ENCODE peak calls at places on chromosomes 11 and 22, in six cellular contexts. T is cardiac fibroblast, L is fibroblast of lung, K is tibial nerve, V is A549, F is choroid plexus epithelial cell. U is an unnamed sample.

GRCh38 chr11:61294717-61295595 is at the start of gene VWCE:
- DNase-seq in T (peak; percentile 64), K (peak; percentile 20), L (peak; percentile 51), V (peak; percentile 50), F (peak; percentile 68), U (no peak)

GRCh38 chr11:120224386-120224785 is 13.6 kb downstream of the OAF start:
- DNase-seq in T (no peak), L (no peak), V (no peak), F (no peak), K (no peak), U (no peak)

GRCh38 chr11:88338223-88338661 is 706 bp upstream of the CTSC start:
- DNase-seq in L (peak; percentile 88), K (peak; percentile 31), T (peak; percentile 88), F (peak; percentile 89), V (peak; percentile 57), U (peak; percentile 55)

GRCh38 chr11:80873309-80873999 is 1432.6 kb upstream of the TENM4 start:
- DNase-seq in L (peak; percentile 24), F (peak; percentile 30), K (no peak), V (no peak), T (peak; percentile 51), U (no peak)

GRCh38 chr22:39631381-39631780 is 60.8 kb downstream of the CACNA1I start:
- DNase-seq in L (no peak), F (no peak), T (no peak), V (no peak), K (no peak), U (no peak)

GRCh38 chr22:31271485-31271884 is 20.8 kb downstream of the PIK3IP1 start:
- DNase-seq in T (no peak), K (no peak), F (peak; percentile 65), V (no peak), L (no peak), U (no peak)

GRCh38 chr11:20854214-20854613 is 184.8 kb downstream of the NELL1 start:
- DNase-seq in F (no peak), K (no peak), V (no peak), T (no peak), L (no peak), U (no peak)

GRCh38 chr11:96259053-96259837 is 83.8 kb downstream of the MAML2 start:
- DNase-seq in T (peak; percentile 69), V (peak; percentile 26), L (peak; percentile 77), K (no peak), F (peak; percentile 69), U (no peak)

GRCh38 chr22:42294034-42294985 is 23.9 kb upstream of the TCF20 start:
- DNase-seq in L (peak; percentile 47), T (peak; percentile 69), F (peak; percentile 67), K (no peak), V (peak; percentile 24), U (no peak)

GRCh38 chr11:128467610-128468041 is 119.7 kb downstream of the ETS1 start:
- DNase-seq in T (peak; percentile 88), K (no peak), F (peak; percentile 98), V (peak; percentile 75), L (peak; percentile 94), U (peak; percentile 93)

GRCh38 chr11:17822021-17822781 is 87.6 kb downstream of the KCNC1 start:
- DNase-seq in F (peak; percentile 70), V (no peak), T (peak; percentile 76), L (peak; percentile 90), K (no peak), U (no peak)

DNA sequence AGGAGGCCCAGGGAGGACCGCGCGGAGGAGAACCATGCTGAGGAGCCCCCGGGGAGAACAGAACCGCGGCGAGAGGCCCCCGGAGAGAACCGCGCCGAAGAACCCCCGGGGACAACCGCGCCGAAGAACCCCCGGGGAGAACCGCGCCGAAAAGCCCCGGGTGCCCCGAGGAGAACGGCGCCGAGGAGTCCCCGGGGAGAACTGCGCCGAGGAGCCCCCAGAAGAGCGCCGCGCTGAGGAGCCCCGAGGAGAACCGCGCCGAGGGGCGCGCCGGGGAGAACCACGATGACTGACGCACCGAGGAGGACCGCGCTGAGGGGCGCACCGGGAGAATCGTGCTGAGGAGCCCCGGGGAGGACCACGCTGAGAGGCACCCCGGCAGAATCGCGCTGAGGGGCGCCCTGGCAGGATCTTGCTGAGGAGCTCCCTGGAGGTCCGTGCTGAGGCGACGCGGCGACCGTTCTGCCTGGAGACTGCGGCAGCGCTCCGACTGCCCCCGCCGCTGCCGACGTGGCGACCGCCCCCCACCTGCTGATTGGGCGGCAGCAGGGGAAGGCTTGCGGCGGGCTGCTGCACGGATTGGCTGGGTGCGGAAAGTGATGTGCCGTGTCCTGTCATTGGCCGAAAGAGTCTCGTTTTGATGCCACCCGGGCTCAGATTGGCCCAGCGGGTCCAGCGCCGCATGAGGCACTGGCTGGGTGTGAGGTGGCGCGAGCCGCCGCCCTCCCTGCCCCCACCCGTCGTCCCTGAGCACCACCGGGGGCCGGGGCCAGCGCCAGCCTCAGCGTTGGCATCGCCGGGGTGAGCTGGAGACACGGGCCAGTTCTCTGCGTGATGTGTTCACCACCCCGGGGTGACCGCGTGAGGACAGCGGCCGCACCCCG is at the start of gene KCNQ1OT1:
- DNase-seq in V (peak; percentile 95), L (peak; percentile 93), F (peak; percentile 93), K (peak; percentile 77), T (peak; percentile 95), U (peak; percentile 88)
- TF ChIP-seq CTCF in V (no peak), L (no peak), F (no peak), K (peak; percentile 36), T (no peak), U (peak; percentile 54)

GRCh38 chr11:72039108-72039850 is 40.6 kb downstream of the IL18BP start:
- DNase-seq in L (peak; percentile 81), K (no peak), V (no peak), F (peak; percentile 58), T (peak; percentile 50), U (no peak)
- H3K4me3 ChIP-seq in L (peak overlapping the region; percentile 79), K (peak overlapping the region; percentile 55), V (peak overlapping the region; percentile 64), F (peak overlapping the region; percentile 67), T (peak overlapping the region; percentile 66), U (peak overlapping the region; percentile 53)

DNA sequence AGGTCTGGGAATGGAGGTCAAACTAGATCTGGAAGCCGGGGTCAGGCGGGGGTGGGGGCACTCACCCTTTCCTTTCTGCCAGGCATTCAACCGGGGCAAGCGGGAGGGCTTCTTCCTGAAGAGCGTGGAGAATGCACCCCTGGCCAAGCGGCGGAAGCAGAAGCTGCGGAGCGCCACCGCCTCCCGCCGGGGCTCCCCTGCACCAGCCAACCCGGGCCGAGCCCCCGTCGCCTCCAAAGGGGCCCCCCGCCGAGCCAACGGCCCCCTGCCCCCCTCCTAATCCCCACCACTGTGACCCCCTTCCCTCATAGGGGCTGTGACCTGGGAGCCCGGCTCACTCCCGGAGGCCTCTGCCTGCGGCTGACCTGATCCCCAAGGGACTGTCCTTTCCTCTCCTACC is 12.2 kb downstream of the RPS6KA4 start:
- DNase-seq in K (no peak), F (no peak), T (no peak), V (no peak), L (no peak), U (no peak)
- TF ChIP-seq CTCF in K (no peak), F (no peak), T (no peak), V (no peak), L (no peak), U (no peak)

GRCh38 chr11:58900479-58901420 is 38.5 kb upstream of the GLYATL1 start:
- DNase-seq in K (peak; percentile 70), V (peak; percentile 85), T (peak; percentile 76), L (peak; percentile 90), F (peak; percentile 85), U (peak; percentile 60)
- H3K4me3 ChIP-seq in K (no peak overlapping the region), V (no peak overlapping the region), T (no peak overlapping the region), L (peak overlapping the region; percentile 63), F (peak overlapping the region; percentile 18), U (no peak overlapping the region)

GRCh38 chr22:30123463-30123862 is 43.2 kb downstream of the HORMAD2 start:
- DNase-seq in K (no peak), F (no peak), L (no peak), T (no peak), V (no peak), U (no peak)

GRCh38 chr22:30117256-30117655 is 37.0 kb downstream of the HORMAD2 start:
- DNase-seq in L (no peak), F (no peak), T (no peak), K (no peak), V (no peak), U (no peak)

GRCh38 chr22:30116362-30117117 is 36.3 kb downstream of the HORMAD2 start:
- DNase-seq in V (no peak), F (peak; percentile 67), L (peak; percentile 45), T (peak; percentile 48), K (no peak), U (no peak)

GRCh38 chr22:30127749-30128166 is 47.5 kb downstream of the HORMAD2 start:
- DNase-seq in V (peak; percentile 25), L (peak; percentile 43), F (peak; percentile 81), K (no peak), T (peak; percentile 46), U (no peak)

DNA sequence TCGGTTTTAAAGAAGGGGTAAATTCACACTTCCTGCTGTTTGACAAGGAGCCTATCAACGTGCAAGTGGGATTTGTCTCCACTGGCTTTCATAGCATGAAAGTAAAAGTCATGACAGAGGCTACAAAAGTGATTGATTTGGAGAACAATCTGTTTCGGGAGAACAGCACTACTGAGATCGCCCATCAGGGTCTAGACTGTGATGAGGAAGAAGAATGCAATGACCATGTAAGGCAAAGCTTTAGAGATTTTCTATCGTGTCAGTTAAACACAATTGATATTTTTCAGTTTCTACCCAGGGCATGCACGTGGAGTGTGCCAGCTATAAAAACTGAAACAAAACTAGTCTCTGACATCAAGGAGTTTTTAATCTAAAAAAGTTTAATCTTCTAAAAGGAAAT is 41.7 kb downstream of the HORMAD2 start:
- DNase-seq in F (no peak), T (no peak), L (no peak), K (no peak), V (no peak), U (no peak)
- TF ChIP-seq CTCF in F (no peak), T (no peak), L (no peak), K (no peak), V (no peak), U (no peak)

GRCh38 chr11:94888204-94888603 is 85.2 kb downstream of the CWC15 start:
- DNase-seq in K (no peak), V (no peak), T (no peak), F (no peak), L (no peak), U (no peak)
- H3K4me3 ChIP-seq in K (no peak overlapping the region), V (no peak overlapping the region), T (no peak overlapping the region), F (no peak overlapping the region), L (no peak overlapping the region), U (no peak overlapping the region)

GRCh38 chr11:27716850-27717249 is 16.6 kb upstream of the BDNF start:
- DNase-seq in L (peak; percentile 54), K (no peak), F (peak; percentile 39), V (no peak), T (peak; percentile 35), U (no peak)
- TF ChIP-seq CTCF in L (peak; percentile 37), K (no peak), F (peak; percentile 37), V (no peak), T (peak; percentile 10), U (no peak)

DNA sequence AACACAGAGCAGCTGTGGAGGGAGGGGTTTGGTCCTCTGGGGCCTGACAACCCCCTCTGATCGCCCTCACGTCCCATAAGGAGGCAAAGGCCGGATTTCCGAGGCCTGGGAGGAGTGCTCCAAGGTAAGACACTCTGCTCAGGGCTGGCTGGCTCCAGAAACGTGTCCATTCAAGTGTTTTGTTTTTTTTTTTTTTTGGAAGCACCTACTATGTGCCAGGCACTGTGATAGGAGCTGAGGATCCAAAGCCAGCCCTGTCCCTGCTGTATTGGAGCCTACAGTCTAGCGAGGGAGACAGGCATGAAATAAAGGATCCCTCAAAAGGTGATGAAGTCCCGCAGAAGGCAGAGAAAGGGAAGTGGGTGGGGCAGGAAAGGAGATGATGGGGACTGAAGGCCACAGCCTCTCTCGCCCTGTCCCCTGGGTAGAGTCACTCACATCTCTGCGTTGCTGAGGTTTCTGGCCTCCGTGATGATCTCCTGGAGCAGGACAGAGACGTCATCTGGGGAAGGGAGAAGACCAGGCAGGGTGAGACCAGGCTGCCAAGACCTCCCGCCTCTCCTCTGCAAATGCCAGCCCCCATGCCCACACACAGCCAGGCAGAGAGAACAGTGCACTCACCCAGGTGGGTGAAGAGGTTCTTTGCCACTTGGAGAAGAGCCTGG is 89.2 kb downstream of the PDE2A start:
- DNase-seq in F (no peak), K (no peak), L (no peak), V (no peak), T (no peak), U (no peak)
- H3K4me3 ChIP-seq in F (no peak overlapping the region), K (no peak overlapping the region), L (no peak overlapping the region), V (no peak overlapping the region), T (peak overlapping the region; percentile 26), U (no peak overlapping the region)

U was measured in lower leg skin.